ENCODE peak calls at places on chromosomes 11 and 22, in four cellular contexts. G is fibroblast of mammary gland, X is body of pancreas, M is gastrocnemius medialis. J is an unnamed sample.

GRCh38 chr11:125627236-125627910 is 2.4 kb downstream of the CHEK1 start:
- DNase-seq in G (peak), X (no peak), M (no peak), J (no peak)

GRCh38 chr11:129391864-129392263 is 16.2 kb downstream of the BARX2 start:
- DNase-seq in G (no peak), X (no peak), M (no peak), J (no peak)

GRCh38 chr11:35629914-35630313 is 11.7 kb downstream of the FJX1 start:
- DNase-seq in G (peak), X (peak), M (no peak), J (peak)

GRCh38 chr22:50699001-50699753 is 26.6 kb downstream of the SHANK3 start:
- DNase-seq in G (no peak), X (peak), M (no peak), J (no peak)

GRCh38 chr11:12459374-12459773 is 82.0 kb downstream of the PARVA start:
- DNase-seq in G (no peak), X (no peak), M (no peak), J (no peak)

GRCh38 chr22:47630741-47631534 is 868.5 kb downstream of the TBC1D22A start:
- DNase-seq in G (no peak), X (no peak), M (no peak), J (no peak)

GRCh38 chr22:17891427-17892167 is 117.3 kb upstream of the BID start:
- DNase-seq in G (no peak), X (peak), M (peak), J (no peak)

GRCh38 chr11:96000064-96000463 is 76.2 kb upstream of the MTMR2 start:
- DNase-seq in G (peak), X (no peak), M (no peak), J (peak)

GRCh38 chr22:47568700-47569099 is 806.2 kb downstream of the TBC1D22A start:
- DNase-seq in G (no peak), X (no peak), M (no peak), J (no peak)

GRCh38 chr11:62575156-62575555 is 1.5 kb upstream of the EEF1G start:
- DNase-seq in G (no peak), X (peak), M (no peak), J (no peak)

DNA sequence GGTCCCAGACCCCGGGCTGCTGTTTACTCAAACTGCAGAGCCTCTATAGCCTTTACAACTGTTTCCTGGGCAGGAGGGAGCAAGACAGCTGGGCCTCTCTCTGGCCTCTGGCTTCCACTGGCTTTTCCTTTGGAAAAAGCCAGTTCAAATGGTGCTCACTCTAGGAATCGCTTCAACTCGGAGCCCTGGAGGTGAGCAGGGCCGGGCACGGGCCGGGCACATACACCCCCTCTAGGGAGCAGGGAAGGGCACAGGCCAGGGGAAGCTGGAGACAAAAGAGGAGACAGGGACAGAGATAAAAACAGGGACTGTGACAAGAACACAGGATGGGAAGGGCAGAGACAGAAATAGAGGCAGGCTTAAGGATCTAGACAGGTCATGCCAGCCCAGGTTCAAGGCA is 839 bp downstream of the IRAG1 start:
- DNase-seq in G (no peak), X (no peak), M (no peak), J (no peak)
- H3K4me3 ChIP-seq in G (no peak), X (no peak), M (peak), J (peak)

DNA sequence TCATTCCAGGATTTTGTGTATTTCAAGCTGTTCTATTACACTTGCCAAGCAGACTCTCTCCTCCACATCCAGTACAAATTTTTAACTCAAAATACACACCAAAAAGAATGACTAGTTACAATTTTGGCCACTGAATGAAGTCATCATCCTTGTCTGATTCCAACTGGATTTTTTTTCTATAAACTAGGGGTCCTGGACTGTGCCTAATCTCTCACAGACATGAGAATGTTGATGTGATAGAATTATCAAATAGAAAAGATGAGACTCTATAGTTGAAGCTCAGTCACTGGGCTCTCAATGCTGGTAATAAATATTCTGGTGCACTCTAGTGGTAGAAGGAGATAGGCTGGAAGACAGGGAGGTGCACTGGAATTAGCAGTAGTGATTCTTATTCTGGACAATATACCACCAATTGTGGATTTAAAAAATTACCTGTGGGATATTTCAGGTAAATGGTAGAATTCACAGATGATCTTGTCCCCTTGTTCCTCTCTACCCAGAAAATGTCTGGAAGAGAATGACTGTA is 85.7 kb downstream of the FANCF start:
- DNase-seq in G (peak), X (no peak), M (no peak), J (peak)
- TF ChIP-seq CTCF in G (peak), X (peak), M (peak), J (peak)

GRCh38 chr11:13964771-13965074 is 2.2 kb downstream of the SPON1 start:
- DNase-seq in G (no peak), X (no peak), M (no peak), J (no peak)

GRCh38 chr11:13963169-13963948 is 836 bp downstream of the SPON1 start:
- DNase-seq in G (no peak), X (no peak), M (no peak), J (no peak)

GRCh38 chr11:13963949-13964770 is 1.6 kb downstream of the SPON1 start:
- DNase-seq in G (no peak), X (no peak), M (no peak), J (no peak)

GRCh38 chr11:13962562-13963168 is at the start of gene SPON1:
- DNase-seq in G (peak), X (peak), M (no peak), J (no peak)

GRCh38 chr11:13962198-13962561 is 343 bp upstream of the SPON1 start:
- DNase-seq in G (no peak), X (no peak), M (no peak), J (no peak)
- H3K4me3 ChIP-seq in G (no peak), X (no peak), M (peak), J (no peak)

GRCh38 chr11:15349413-15349812 is 234.7 kb downstream of the INSC start:
- DNase-seq in G (no peak), X (no peak), M (no peak), J (no peak)

GRCh38 chr11:15346907-15347306 is 232.2 kb downstream of the INSC start:
- DNase-seq in G (peak), X (no peak), M (no peak), J (no peak)

GRCh38 chr11:15342163-15342562 is 227.4 kb downstream of the INSC start:
- DNase-seq in G (no peak), X (no peak), M (no peak), J (no peak)

GRCh38 chr11:15347969-15348734 is 233.4 kb downstream of the INSC start:
- DNase-seq in G (no peak), X (no peak), M (no peak), J (no peak)
- TF ChIP-seq CTCF in G (no peak), X (no peak), M (no peak), J (no peak)

GRCh38 chr11:107179829-107180228 is 161.6 kb upstream of the GUCY1A2 start:
- DNase-seq in G (no peak), X (no peak), M (no peak), J (no peak)

GRCh38 chr11:107182983-107183382 is 164.7 kb upstream of the GUCY1A2 start:
- DNase-seq in G (no peak), X (no peak), M (no peak), J (no peak)

GRCh38 chr11:107184936-107185335 is 166.7 kb upstream of the GUCY1A2 start:
- DNase-seq in G (no peak), X (no peak), M (no peak), J (no peak)

GRCh38 chr11:107183963-107184362 is 165.7 kb upstream of the GUCY1A2 start:
- DNase-seq in G (no peak), X (no peak), M (no peak), J (no peak)
- H3K4me3 ChIP-seq in G (no peak), X (no peak), M (no peak), J (no peak)

GRCh38 chr11:63906087-63906486 is 10.9 kb downstream of the RCOR2 start:
- DNase-seq in G (no peak), X (no peak), M (no peak), J (no peak)

GRCh38 chr11:63907808-63908530 is 9.0 kb downstream of the RCOR2 start:
- DNase-seq in G (no peak), X (no peak), M (no peak), J (no peak)

GRCh38 chr11:63905179-63905578 is 11.8 kb downstream of the RCOR2 start:
- DNase-seq in G (no peak), X (no peak), M (no peak), J (no peak)

GRCh38 chr11:63907063-63907462 is 9.9 kb downstream of the RCOR2 start:
- DNase-seq in G (no peak), X (no peak), M (no peak), J (no peak)

GRCh38 chr11:63906585-63906984 is 10.4 kb downstream of the RCOR2 start:
- DNase-seq in G (no peak), X (no peak), M (no peak), J (no peak)
- TF ChIP-seq CTCF in G (no peak), X (peak), M (no peak), J (peak)

GRCh38 chr22:19478466-19479357 is at the start of gene UFD1:
- DNase-seq in G (peak), X (peak), M (peak), J (peak)

GRCh38 chr22:19482297-19482696 is 2.6 kb downstream of the CDC45 start:
- DNase-seq in G (no peak), X (no peak), M (no peak), J (no peak)

GRCh38 chr22:19479358-19480172 is at the start of gene CDC45:
- DNase-seq in G (peak), X (peak), M (peak), J (peak)

GRCh38 chr22:19480173-19480568 is 451 bp downstream of the CDC45 start:
- DNase-seq in G (no peak), X (no peak), M (no peak), J (no peak)

DNA sequence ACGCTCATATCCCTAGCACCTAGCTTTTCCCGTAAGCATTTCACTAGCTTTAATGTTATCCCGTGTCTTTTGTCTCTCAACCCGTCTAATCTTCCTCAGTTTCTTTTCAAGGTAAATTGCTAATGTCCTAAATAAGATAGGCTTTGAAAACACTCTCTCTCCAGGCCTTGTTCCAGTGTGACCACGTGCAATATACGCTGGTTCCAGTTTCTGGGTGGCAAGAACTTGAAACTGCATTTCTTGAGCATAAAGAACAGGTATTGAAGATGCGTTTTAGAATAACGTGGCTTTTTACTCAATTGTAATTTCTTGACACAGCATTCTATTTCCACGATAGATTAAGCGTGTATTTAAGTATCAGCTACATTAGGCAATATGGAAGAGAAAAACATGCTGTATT is 1.1 kb downstream of the CDC45 start:
- DNase-seq in G (no peak), X (no peak), M (no peak), J (no peak)
- H3K4me3 ChIP-seq in G (peak), X (no peak), M (no peak), J (no peak)

J was measured in AG10803.